ENCODE peak calls at places on chromosomes 5 and 9, in four cellular contexts. Q, U, F and M are unnamed samples.
A peak's percentile ranks its signal among the peaks of the same experiment; 100 is the strongest.

GRCh38 chr9:69157751-69158466 is 16.2 kb upstream of the TJP2 start:
- DNase-seq in Q (no peak), U (no peak), F (peak; percentile 38), M (peak; percentile 36)

GRCh38 chr9:35728041-35728971 is 3.7 kb downstream of the TLN1 start:
- DNase-seq in Q (peak; percentile 46), U (peak; percentile 78), F (peak; percentile 68), M (peak; percentile 68)

GRCh38 chr9:12640021-12640587 is 53.1 kb upstream of the TYRP1 start:
- DNase-seq in Q (peak; percentile 2), U (no peak), F (peak; percentile 20), M (no peak)

GRCh38 chr5:88691945-88692868 is 190.8 kb downstream of the MEF2C start:
- DNase-seq in Q (no peak), U (peak; percentile 33), F (no peak), M (no peak)

GRCh38 chr9:120921751-120922181 is 4.8 kb downstream of the TRAF1 start:
- DNase-seq in Q (no peak), U (peak; percentile 27), F (no peak), M (no peak)

GRCh38 chr5:149019562-149020140 is 43.2 kb downstream of the SH3TC2 start:
- DNase-seq in Q (no peak), U (no peak), F (no peak), M (no peak)

GRCh38 chr9:110821064-110821463 is 152.5 kb downstream of the MUSK start:
- DNase-seq in Q (no peak), U (peak; percentile 39), F (no peak), M (no peak)

GRCh38 chr5:171882118-171882517 is 96.5 kb downstream of the SMIM23 start:
- DNase-seq in Q (no peak), U (no peak), F (no peak), M (no peak)

GRCh38 chr9:129612123-129612522 is 8.8 kb downstream of the C9orf50 start:
- DNase-seq in Q (no peak), U (no peak), F (no peak), M (no peak)

GRCh38 chr5:83721878-83722779 is 1.5 kb upstream of the HAPLN1 start:
- DNase-seq in Q (peak; percentile 80), U (peak; percentile 73), F (peak; percentile 78), M (peak; percentile 84)

GRCh38 chr5:150489358-150490295 is 18.3 kb upstream of the NDST1 start:
- DNase-seq in Q (no peak), U (peak; percentile 83), F (no peak), M (no peak)

GRCh38 chr5:178449163-178450060 is 140.8 kb downstream of the COL23A1 start:
- DNase-seq in Q (no peak), U (no peak), F (no peak), M (no peak)

GRCh38 chr5:132896685-132897084 is 23.2 kb downstream of the LEAP2 start:
- DNase-seq in Q (no peak), U (peak; percentile 25), F (no peak), M (no peak)

GRCh38 chr9:38274746-38275250 is 117.7 kb upstream of the ALDH1B1 start:
- DNase-seq in Q (no peak), U (no peak), F (no peak), M (no peak)

GRCh38 chr9:34443976-34444375 is 14.4 kb downstream of the FAM219A start:
- DNase-seq in Q (no peak), U (no peak), F (no peak), M (no peak)

GRCh38 chr5:531749-532315 is 7.6 kb upstream of the SLC9A3 start:
- DNase-seq in Q (no peak), U (no peak), F (no peak), M (no peak)

GRCh38 chr5:173665326-173665725 is 48.9 kb upstream of the BOD1 start:
- DNase-seq in Q (no peak), U (no peak), F (no peak), M (no peak)

GRCh38 chr5:170745481-170746061 is 38.0 kb upstream of the GABRP start:
- DNase-seq in Q (no peak), U (peak; percentile 22), F (no peak), M (peak; percentile 35)

GRCh38 chr5:72448368-72448767 is 58.8 kb downstream of the ZNF366 start:
- DNase-seq in Q (no peak), U (no peak), F (no peak), M (no peak)

GRCh38 chr5:67875637-67876036 is 339.9 kb upstream of the PIK3R1 start:
- DNase-seq in Q (no peak), U (no peak), F (no peak), M (no peak)

GRCh38 chr9:118017607-118018122 is 313.5 kb downstream of the TLR4 start:
- DNase-seq in Q (no peak), U (no peak), F (no peak), M (no peak)

GRCh38 chr5:15350614-15351013 is 149.4 kb upstream of the FBXL7 start:
- DNase-seq in Q (no peak), U (no peak), F (no peak), M (no peak)

GRCh38 chr5:34053133-34053532 is 10.1 kb upstream of the C1QTNF3 start:
- DNase-seq in Q (no peak), U (no peak), F (peak; percentile 55), M (no peak)

GRCh38 chr9:138072897-138073296 is 195.3 kb downstream of the CACNA1B start:
- DNase-seq in Q (peak; percentile 4), U (peak; percentile 15), F (no peak), M (no peak)

GRCh38 chr9:82021198-82021597 is 32.6 kb downstream of the SPATA31D1 start:
- DNase-seq in Q (no peak), U (no peak), F (peak; percentile 75), M (no peak)

GRCh38 chr9:84921175-84921574 is 251.6 kb downstream of the NTRK2 start:
- DNase-seq in Q (no peak), U (no peak), F (no peak), M (no peak)

GRCh38 chr9:86788456-86788855 is 158.8 kb downstream of the GAS1 start:
- DNase-seq in Q (no peak), U (no peak), F (no peak), M (no peak)

GRCh38 chr9:88949961-88950340 is 41.3 kb upstream of the S1PR3 start:
- DNase-seq in Q (no peak), U (no peak), F (peak; percentile 13), M (no peak)

GRCh38 chr5:60541980-60542379 is 158.0 kb downstream of the DEPDC1B start:
- DNase-seq in Q (peak; percentile 31), U (no peak), F (no peak), M (no peak)

GRCh38 chr5:146877783-146878470 is 630 bp downstream of the PPP2R2B start:
- DNase-seq in Q (no peak), U (peak; percentile 37), F (peak; percentile 38), M (peak; percentile 47)

GRCh38 chr9:120507936-120508510 is 71.9 kb downstream of the CDK5RAP2 start:
- DNase-seq in Q (no peak), U (no peak), F (no peak), M (no peak)

GRCh38 chr5:109089191-109089590 is 320.6 kb downstream of the PJA2 start:
- DNase-seq in Q (no peak), U (no peak), F (no peak), M (no peak)

GRCh38 chr9:134612309-134612708 is 29.3 kb upstream of the COL5A1 start:
- DNase-seq in Q (no peak), U (no peak), F (no peak), M (no peak)

GRCh38 chr9:131382850-131383729 is 10.8 kb upstream of the PRRC2B start:
- DNase-seq in Q (peak; percentile 67), U (peak; percentile 19), F (peak; percentile 92), M (no peak)

GRCh38 chr5:137666109-137666850 is 69.6 kb downstream of the KLHL3 start:
- DNase-seq in Q (no peak), U (peak; percentile 44), F (no peak), M (no peak)

GRCh38 chr9:94800424-94801117 is 74.1 kb downstream of the AOPEP start:
- DNase-seq in Q (no peak), U (no peak), F (no peak), M (no peak)